ENCODE peak calls at places on chromosomes 5 and 9, in nine cellular contexts. E is B cell; Z is hepatocyte; Q is effector memory CD8-positive, alpha-beta T cell; A is stimulated activated CD8-positive, alpha-beta memory T cell treated with anti-CD3 and anti-CD28 coated beads, Interleukin-7, amount 100 ng/mL, for 1 hour; W is GM03348; B is T-cell; X is HCEC 1CT; N is left colon. K is an unnamed sample.

GRCh38 chr5:169094586-169095409 is 206.1 kb downstream of the SLIT3 start:
- DNase-seq in E (no peak), Z (no peak), Q (no peak), A (no peak), W (peak; percentile 83), B (no peak), X (no peak), N (no peak), K (peak; percentile 45)

GRCh38 chr9:34990908-34991832 is 1.6 kb downstream of the DNAJB5 start:
- DNase-seq in E (no peak), Z (no peak), Q (no peak), A (no peak), W (no peak), B (no peak), X (no peak), N (no peak), K (no peak)

GRCh38 chr9:137505421-137506140 is 44.6 kb downstream of the PNPLA7 start:
- DNase-seq in E (no peak), Z (no peak), Q (no peak), A (no peak), W (no peak), B (no peak), X (no peak), N (no peak), K (no peak)

GRCh38 chr5:50564558-50564957 is 101.9 kb upstream of the PARP8 start:
- DNase-seq in E (no peak), Z (no peak), Q (no peak), A (no peak), W (no peak), B (no peak), X (no peak), N (no peak), K (no peak)

GRCh38 chr5:65907138-65907537 is 19.2 kb upstream of the ERBIN start:
- DNase-seq in E (no peak), Z (no peak), Q (no peak), A (no peak), W (peak; percentile 60), B (no peak), X (no peak), N (no peak), K (no peak)

GRCh38 chr9:72255546-72255925 is 106.3 kb downstream of the GDA start:
- DNase-seq in E (no peak), Z (no peak), Q (no peak), A (no peak), W (no peak), B (no peak), X (no peak), N (no peak), K (peak; percentile 1)

GRCh38 chr5:180868960-180869359 is 7.9 kb upstream of the ZFP62 start:
- DNase-seq in E (peak; percentile 74), Z (peak; percentile 90), Q (peak; percentile 43), A (no peak), W (peak; percentile 77), B (peak; percentile 57), X (peak; percentile 62), N (peak; percentile 84), K (peak; percentile 85)

GRCh38 chr9:78967557-78968212 is 604.1 kb upstream of the TLE4 start:
- DNase-seq in E (no peak), Z (no peak), Q (no peak), A (no peak), W (peak; percentile 13), B (no peak), X (peak; percentile 24), N (no peak), K (peak; percentile 37)

GRCh38 chr5:83628360-83628759 is 92.3 kb downstream of the HAPLN1 start:
- DNase-seq in E (no peak), Z (no peak), Q (no peak), A (no peak), W (peak; percentile 46), B (no peak), X (no peak), N (no peak), K (no peak)

GRCh38 chr9:33817327-33818166 is 587 bp downstream of the UBE2R2 start:
- DNase-seq in E (peak; percentile 53), Z (peak; percentile 75), Q (peak; percentile 33), A (no peak), W (peak; percentile 77), B (peak; percentile 55), X (peak; percentile 77), N (peak; percentile 54), K (peak; percentile 79)

GRCh38 chr5:151961557-151961956 is 36.9 kb upstream of the GLRA1 start:
- DNase-seq in E (no peak), Z (no peak), Q (no peak), A (no peak), W (no peak), B (no peak), X (no peak), N (no peak), K (no peak)

GRCh38 chr5:88883059-88883565 is at the start of gene MEF2C:
- DNase-seq in E (peak; percentile 80), Z (peak; percentile 70), Q (no peak), A (no peak), W (peak; percentile 74), B (no peak), X (peak; percentile 87), N (peak; percentile 67), K (peak; percentile 82)

GRCh38 chr9:81268048-81268447 is 421.3 kb downstream of the TLE1 start:
- DNase-seq in E (no peak), Z (no peak), Q (no peak), A (no peak), W (no peak), B (no peak), X (peak; percentile 68), N (no peak), K (peak; percentile 26)

K was measured in foreskin fibroblast.